ENCODE peak calls at places on chromosomes 13 and 19, in five cellular contexts. M is GM23338, G is MM.1S, D is GM23248, C is PC-9. X is an unnamed sample.

GRCh38 chr19:48724796-48725753 is 5.5 kb upstream of the MAMSTR start:
- DNase-seq in M (peak; percentile 92), G (peak; percentile 45), D (peak; percentile 87), C (peak; percentile 51), X (peak; percentile 79)

GRCh38 chr19:3785938-3786824 is at the start of gene MATK:
- DNase-seq in M (peak; percentile 74), G (no peak), D (no peak), C (no peak), X (peak; percentile 58)

GRCh38 chr19:17118957-17119356 is 43.4 kb downstream of the MYO9B start:
- DNase-seq in M (no peak), G (no peak), D (no peak), C (no peak), X (no peak)

GRCh38 chr19:49637865-49638350 is 2.0 kb downstream of the RRAS start:
- DNase-seq in M (peak; percentile 71), G (no peak), D (peak; percentile 88), C (peak; percentile 64), X (peak; percentile 64)

GRCh38 chr19:45919678-45920077 is 5.1 kb upstream of the NANOS2 start:
- DNase-seq in M (peak; percentile 33), G (no peak), D (no peak), C (no peak), X (no peak)

GRCh38 chr19:53982611-53983010 is 8.8 kb upstream of the CACNG6 start:
- DNase-seq in M (peak; percentile 47), G (no peak), D (peak; percentile 46), C (no peak), X (peak; percentile 44)

GRCh38 chr19:15292140-15292539 is 40.2 kb downstream of the BRD4 start:
- DNase-seq in M (no peak), G (no peak), D (no peak), C (no peak), X (no peak)

GRCh38 chr19:10724573-10725071 is 6.7 kb downstream of the DNM2 start:
- DNase-seq in M (no peak), G (no peak), D (peak; percentile 72), C (peak; percentile 32), X (no peak)

GRCh38 chr19:35995655-35995993 is 636 bp downstream of the SDHAF1 start:
- DNase-seq in M (peak; percentile 85), G (peak; percentile 57), D (peak; percentile 72), C (peak; percentile 49), X (peak; percentile 80)

GRCh38 chr13:19836472-19836871 is 27.0 kb downstream of the ZMYM5 start:
- DNase-seq in M (no peak), G (no peak), D (peak; percentile 7), C (peak; percentile 58), X (no peak)

GRCh38 chr13:44373601-44374347 is at the start of gene SERP2:
- DNase-seq in M (peak; percentile 84), G (no peak), D (peak; percentile 43), C (no peak), X (peak; percentile 84)

GRCh38 chr19:38682195-38682867 is 34.9 kb downstream of the ACTN4 start:
- DNase-seq in M (no peak), G (no peak), D (no peak), C (no peak), X (no peak)

GRCh38 chr19:1758231-1758577 is 4.9 kb downstream of the ONECUT3 start:
- DNase-seq in M (no peak), G (no peak), D (no peak), C (no peak), X (no peak)
- TF ChIP-seq EZH2 in M (peak; percentile 56), G (no peak), D (peak; percentile 82), C (no peak), X (no peak)

DNA sequence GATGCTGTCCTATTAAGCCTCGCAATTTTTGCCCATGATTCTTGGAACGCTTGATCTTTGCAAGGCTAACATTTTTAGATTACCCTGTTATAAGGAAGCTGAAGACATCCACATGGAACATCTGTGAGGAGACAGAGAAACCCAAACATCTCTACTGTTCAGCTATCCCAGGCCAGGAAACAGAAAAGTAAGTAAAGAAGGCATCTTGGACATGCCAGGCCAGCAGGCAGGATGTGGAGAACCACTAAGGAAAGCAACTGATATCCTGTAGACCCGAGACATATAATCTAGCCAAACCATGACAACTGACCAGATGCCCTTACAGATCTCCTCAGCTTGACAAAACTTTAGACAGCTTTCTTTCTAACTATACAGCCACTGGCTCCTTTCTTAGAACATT is 255.7 kb upstream of the DACH1 start:
- DNase-seq in M (no peak), G (no peak), D (no peak), C (no peak), X (no peak)
- H3F3A ChIP-seq in M (no peaks in the 10 kb centered on the region), G (no peaks in the 10 kb centered on the region), D (no peaks in the 10 kb centered on the region), C (no peaks in the 10 kb centered on the region), X (peaks cover 28% of the 10 kb centered on the region)

GRCh38 chr19:30457484-30457883 is 85.3 kb downstream of the ZNF536 start:
- DNase-seq in M (no peak), G (no peak), D (no peak), C (no peak), X (no peak)

GRCh38 chr19:30455881-30456280 is 83.7 kb downstream of the ZNF536 start:
- DNase-seq in M (no peak), G (no peak), D (no peak), C (no peak), X (no peak)

GRCh38 chr19:30464162-30464561 is 92.0 kb downstream of the ZNF536 start:
- DNase-seq in M (no peak), G (no peak), D (no peak), C (no peak), X (no peak)

DNA sequence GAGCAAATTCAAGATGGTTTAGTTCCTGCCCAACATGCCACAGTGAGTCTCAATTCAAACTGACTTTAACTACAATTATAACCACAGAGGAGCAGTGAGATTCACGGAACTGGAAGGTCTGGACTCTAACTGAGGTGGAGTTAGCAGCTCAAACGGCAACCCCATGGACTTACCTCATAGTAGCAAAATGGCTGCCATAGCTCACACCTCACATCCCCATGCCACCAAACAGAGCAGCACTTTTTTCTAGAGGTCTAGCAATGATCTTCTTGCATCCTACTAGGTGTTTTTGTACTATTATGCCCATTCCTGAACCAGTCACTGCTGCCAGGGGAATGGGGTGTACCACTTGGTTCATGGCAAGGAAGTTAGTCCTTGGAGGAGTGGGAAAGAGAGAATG is 87.7 kb downstream of the ZNF536 start:
- DNase-seq in M (no peak), G (no peak), D (no peak), C (no peak), X (no peak)
- H3K4me1 ChIP-seq in M (no peaks in the 10 kb centered on the region), G (no peaks in the 10 kb centered on the region), D (no peaks in the 10 kb centered on the region), C (no peaks in the 10 kb centered on the region), X (peaks cover 11% of the 10 kb centered on the region)

GRCh38 chr19:923551-924211 is 2.2 kb upstream of the ARID3A start:
- DNase-seq in M (no peak), G (no peak), D (no peak), C (no peak), X (no peak)

GRCh38 chr19:926595-927043 is 784 bp downstream of the ARID3A start:
- DNase-seq in M (peak; percentile 69), G (peak; percentile 70), D (peak; percentile 73), C (no peak), X (peak; percentile 65)

GRCh38 chr19:925912-926594 is at the start of gene ARID3A:
- DNase-seq in M (no peak), G (no peak), D (peak; percentile 83), C (no peak), X (peak; percentile 73)

GRCh38 chr19:927044-927706 is 1.3 kb downstream of the ARID3A start:
- DNase-seq in M (peak; percentile 73), G (no peak), D (peak; percentile 74), C (no peak), X (peak; percentile 78)

DNA sequence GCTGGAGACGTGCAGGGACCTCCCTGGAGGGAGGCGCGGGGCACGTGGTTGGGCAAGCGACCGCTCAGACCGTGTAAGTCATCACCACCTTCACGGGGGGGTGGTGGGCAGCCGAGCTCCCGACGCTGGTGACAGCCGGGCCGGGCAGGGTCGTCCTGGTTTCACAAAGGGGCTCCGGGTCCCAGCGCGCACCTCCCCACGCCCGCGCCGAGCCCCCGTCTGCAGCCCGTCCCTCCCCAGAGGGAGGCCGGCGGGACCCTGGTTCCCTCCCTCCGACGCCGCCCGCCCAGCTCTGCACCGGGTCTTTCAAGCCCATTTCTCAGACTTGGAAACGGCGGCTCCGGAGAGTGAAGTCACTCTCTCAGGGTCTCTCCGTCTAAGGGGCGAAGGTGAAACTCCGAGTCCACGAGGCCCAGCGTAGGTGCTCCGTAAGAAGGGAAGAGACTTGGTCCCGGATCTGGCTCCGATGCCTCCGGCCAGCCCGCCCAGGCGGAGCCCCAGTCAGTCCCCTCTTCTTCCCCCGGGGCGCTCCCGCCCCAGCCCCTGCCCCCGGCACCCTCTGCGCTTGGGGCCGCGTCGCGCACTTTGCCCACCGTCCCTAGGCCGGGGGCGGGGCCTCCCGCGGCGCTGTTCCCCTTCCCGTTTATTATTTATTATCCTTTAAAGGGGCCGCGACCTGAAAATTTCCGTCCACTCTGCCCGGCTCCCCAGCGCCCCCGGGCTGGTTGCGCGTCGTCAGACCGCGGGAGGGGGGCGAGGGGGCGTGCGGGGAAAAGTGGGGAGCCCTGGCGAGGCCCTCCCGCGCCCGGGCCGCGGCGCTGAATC is 536 bp upstream of the ARID3A start:
- DNase-seq in M (peak; percentile 92), G (peak; percentile 94), D (peak; percentile 88), C (peak; percentile 53), X (peak; percentile 90)
- TF ChIP-seq EZH2 in M (no peak), G (no peak), D (no peak), C (no peak), X (no peak)

GRCh38 chr13:114067381-114067885 is 65.0 kb downstream of the RASA3 start:
- DNase-seq in M (no peak), G (peak; percentile 95), D (peak; percentile 85), C (no peak), X (no peak)
- H3F3A ChIP-seq in M (peaks cover 11% of the 10 kb centered on the region), G (peaks cover 60% of the 10 kb centered on the region), D (peaks cover 43% of the 10 kb centered on the region), C (peaks cover 22% of the 10 kb centered on the region), X (peaks cover 50% of the 10 kb centered on the region)

DNA sequence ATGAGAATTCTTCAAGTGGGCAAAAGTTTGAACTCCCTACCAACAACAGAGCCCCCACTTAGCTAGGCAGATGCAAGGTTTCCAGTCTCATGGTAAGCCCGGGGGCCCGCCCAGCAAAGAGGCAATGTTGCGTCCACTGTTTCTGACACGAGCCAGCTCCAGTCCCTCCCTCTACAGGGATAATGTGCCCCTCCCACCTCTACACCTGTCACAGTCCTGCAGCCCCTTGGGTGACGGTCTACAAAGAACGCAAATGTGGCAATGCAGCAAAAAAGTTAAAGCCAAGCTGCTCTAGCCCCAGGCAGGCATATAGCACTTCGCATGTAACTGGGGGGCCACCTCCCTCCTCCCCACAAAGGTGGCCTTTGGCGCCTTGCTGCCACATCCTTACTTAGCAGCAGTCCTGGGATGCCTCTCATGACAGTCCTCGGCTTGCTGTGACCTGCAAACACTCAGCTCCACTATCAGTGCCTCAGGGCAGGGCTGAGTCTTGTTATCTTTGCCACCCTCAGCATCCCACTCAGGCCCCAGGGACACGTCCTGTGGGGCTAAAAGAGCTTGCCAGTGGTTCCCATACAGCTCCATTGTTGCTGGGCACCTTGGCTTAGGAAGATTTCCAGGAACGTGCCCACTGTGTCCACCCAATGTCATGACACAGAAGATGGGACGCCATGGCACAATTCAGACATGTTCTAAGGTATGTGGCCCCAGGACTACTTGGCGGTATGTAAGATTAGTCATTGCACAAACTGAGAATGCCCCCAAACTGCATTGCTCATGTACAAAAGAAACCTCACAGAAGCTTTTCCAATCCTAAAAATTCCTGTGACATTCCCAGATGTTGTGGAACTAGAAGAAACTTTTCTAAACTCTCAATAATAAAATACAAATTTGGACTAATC is 16.4 kb downstream of the DOCK9 start:
- DNase-seq in M (no peak), G (no peak), D (peak; percentile 22), C (no peak), X (no peak)
- H3K4me1 ChIP-seq in M (no peaks in the 10 kb centered on the region), G (no peaks in the 10 kb centered on the region), D (no peaks in the 10 kb centered on the region), C (no peaks in the 10 kb centered on the region), X (peaks cover 13% of the 10 kb centered on the region)

GRCh38 chr13:23902975-23903905 is 5.9 kb upstream of the C1QTNF9B start:
- DNase-seq in M (peak; percentile 44), G (no peak), D (no peak), C (no peak), X (peak; percentile 52)
- TF ChIP-seq EZH2 in M (no peak), G (no peak), D (peak; percentile 51), C (no peak), X (no peak)

X was measured in neural progenitor cell.